ENCODE peak calls at places on chromosomes 4 and X, in four cellular contexts. T is WTC11, N is SK-N-SH, U is H1. M is an unnamed sample.

GRCh38 chrX:65300104-65300809 is 234.3 kb downstream of the LAS1L start:
- DNase-seq in T (peak), U (peak), N (no peak), M (no peak)

GRCh38 chr4:170079981-170080380 is 9.8 kb downstream of the AADAT start:
- DNase-seq in U (no peak), N (no peak), T (no peak), M (no peak)

GRCh38 chrX:134670241-134670811 is 12.1 kb upstream of the PLAC1 start:
- DNase-seq in N (no peak), T (no peak), U (peak), M (no peak)

GRCh38 chr4:137106733-137107132 is 425.6 kb downstream of the PCDH18 start:
- DNase-seq in T (no peak), N (no peak), U (no peak), M (no peak)

GRCh38 chr4:38154681-38155588 is 194.7 kb downstream of the PTTG2 start:
- DNase-seq in N (no peak), T (no peak), U (no peak), M (no peak)

GRCh38 chrX:138756234-138756633 is 44.7 kb upstream of the FGF13 start:
- DNase-seq in U (peak), T (peak), N (no peak), M (peak)

GRCh38 chr4:52825311-52826090 is 36.6 kb upstream of the RASL11B start:
- DNase-seq in N (no peak), U (no peak), T (no peak), M (no peak)

GRCh38 chrX:153582896-153583295 is 16.0 kb downstream of the CCNQ start:
- DNase-seq in T (no peak), U (no peak), N (peak), M (peak)

GRCh38 chrX:47644557-47645091 is 5.7 kb downstream of the ELK1 start:
- DNase-seq in T (peak), U (no peak), N (peak), M (peak)

GRCh38 chr4:180909279-180909678 is 1333.9 kb upstream of the TENM3 start:
- DNase-seq in N (no peak), U (peak), T (peak), M (no peak)

GRCh38 chr4:173138636-173139035 is 30.0 kb upstream of the GALNT7 start:
- DNase-seq in T (no peak), N (no peak), U (no peak), M (no peak)

GRCh38 chr4:32061916-32062315 is 1341.7 kb downstream of the PCDH7 start:
- DNase-seq in T (no peak), N (no peak), U (no peak), M (no peak)

GRCh38 chr4:155491336-155492131 is 114.8 kb upstream of the MAP9 start:
- DNase-seq in N (no peak), T (no peak), U (no peak), M (no peak)

GRCh38 chr4:15149842-15150592 is 147.7 kb downstream of the CPEB2 start:
- DNase-seq in U (no peak), T (peak), N (peak), M (peak)

GRCh38 chrX:124232523-124233201 is 99.8 kb upstream of the TEX13D start:
- DNase-seq in T (no peak), N (no peak), U (no peak), M (no peak)

GRCh38 chrX:118655561-118656246 is 71.7 kb upstream of the IL13RA1 start:
- DNase-seq in N (no peak), T (no peak), U (no peak), M (no peak)

GRCh38 chr4:38128478-38129451 is 168.6 kb downstream of the PTTG2 start:
- DNase-seq in T (peak), U (peak), N (no peak), M (no peak)

GRCh38 chr4:14415146-14415545 is 587.1 kb upstream of the CPEB2 start:
- DNase-seq in T (no peak), N (no peak), U (no peak), M (no peak)

GRCh38 chr4:65559270-65559669 is 111.0 kb downstream of the EPHA5 start:
- DNase-seq in T (peak), N (no peak), U (no peak), M (no peak)

GRCh38 chr4:138898282-138898681 is 117.3 kb upstream of the NOCT start:
- DNase-seq in N (no peak), U (no peak), T (no peak), M (no peak)

GRCh38 chr4:140061194-140061593 is 92.8 kb downstream of the MAML3 start:
- DNase-seq in U (no peak), T (no peak), N (no peak), M (no peak)

GRCh38 chr4:88949605-88950004 is 107.4 kb downstream of the FAM13A start:
- DNase-seq in N (no peak), T (no peak), U (no peak), M (no peak)

GRCh38 chr4:89397464-89397863 is 89.9 kb upstream of the GPRIN3 start:
- DNase-seq in U (no peak), N (no peak), T (no peak), M (no peak)

GRCh38 chr4:16667464-16667863 is 231.0 kb downstream of the LDB2 start:
- DNase-seq in U (no peak), N (no peak), T (no peak), M (no peak)

GRCh38 chr4:78031457-78031856 is 25.7 kb upstream of the FRAS1 start:
- DNase-seq in N (no peak), U (no peak), T (no peak), M (no peak)

GRCh38 chrX:39821011-39821708 is 276.6 kb downstream of the BCOR start:
- DNase-seq in T (peak), N (peak), U (no peak), M (no peak)

GRCh38 chrX:103215768-103216085 is 819 bp downstream of the BEX4 start:
- DNase-seq in N (peak), T (no peak), U (no peak), M (no peak)

GRCh38 chr4:40347472-40347871 is 12.3 kb downstream of the CHRNA9 start:
- DNase-seq in N (no peak), T (no peak), U (no peak), M (no peak)

GRCh38 chr4:40354158-40354557 is 19.0 kb downstream of the CHRNA9 start:
- DNase-seq in T (no peak), U (no peak), N (no peak), M (no peak)

GRCh38 chr4:40350627-40351227 is 15.6 kb downstream of the CHRNA9 start:
- DNase-seq in T (no peak), N (no peak), U (no peak), M (no peak)

GRCh38 chr4:40348000-40348399 is 12.9 kb downstream of the CHRNA9 start:
- DNase-seq in T (no peak), N (no peak), U (no peak), M (no peak)

DNA sequence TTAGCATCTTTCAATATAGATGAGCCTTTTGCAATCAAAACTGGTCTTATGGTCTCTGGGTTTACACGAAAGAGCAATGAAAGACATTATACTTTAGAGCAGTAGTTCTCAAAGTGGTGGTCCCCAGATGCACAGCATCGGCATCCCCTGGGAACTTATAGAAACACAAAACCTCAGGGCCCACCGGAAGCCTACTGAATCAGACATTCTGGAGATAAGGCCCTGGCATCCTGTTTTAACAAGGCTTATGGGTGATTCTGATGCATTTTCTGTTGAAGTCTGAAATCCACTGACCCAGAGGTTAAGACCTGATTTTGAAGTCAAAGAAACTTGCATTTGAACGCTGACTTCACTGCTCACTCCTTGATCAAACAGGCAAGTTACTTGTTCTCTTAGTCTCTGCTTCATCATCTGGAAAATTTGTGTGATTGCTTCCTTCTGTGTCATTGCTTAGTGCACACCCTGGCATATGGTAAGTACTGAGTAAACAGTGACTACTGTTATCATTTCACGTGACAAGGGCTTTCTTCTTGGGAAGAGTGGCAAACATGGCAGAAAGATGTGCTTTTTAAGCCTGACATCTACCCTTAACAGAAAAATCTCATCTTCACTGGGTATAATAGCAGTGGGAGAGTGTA is 14.5 kb downstream of the CHRNA9 start:
- DNase-seq in N (no peak), T (no peak), U (no peak), M (no peak)
- TF ChIP-seq TEAD4 in N (no peak), T (no peak), U (no peak), M (no peak)

DNA sequence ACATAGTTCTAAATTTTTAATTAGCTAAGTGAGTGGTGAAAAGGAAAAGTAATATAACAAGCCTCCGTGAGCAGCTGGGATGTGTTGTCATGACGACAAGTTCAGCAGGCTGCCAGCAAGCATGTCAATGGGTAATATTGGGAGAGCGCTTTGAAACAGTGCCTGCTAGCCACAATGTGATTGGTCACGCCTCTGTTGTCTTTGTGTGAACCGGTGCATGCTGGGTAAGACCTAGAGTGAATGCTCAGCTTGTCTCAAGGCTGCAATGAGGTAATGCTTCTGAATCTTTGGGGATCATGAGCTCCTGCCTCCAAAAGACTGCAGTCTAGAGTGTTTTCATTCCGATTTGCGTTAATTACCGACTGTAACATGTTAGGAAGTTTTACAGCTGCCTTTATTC is 54.9 kb downstream of the STOX2 start:
- DNase-seq in U (no peak), T (peak), N (peak), M (peak)
- TF ChIP-seq TEAD4 in U (no peak), T (no peak), N (no peak), M (no peak)

GRCh38 chrX:150182176-150182575 is 180.9 kb upstream of the MAMLD1 start:
- DNase-seq in U (no peak), T (no peak), N (no peak), M (no peak)
- TF ChIP-seq TEAD4 in U (no peak), T (no peak), N (no peak), M (no peak)

DNA sequence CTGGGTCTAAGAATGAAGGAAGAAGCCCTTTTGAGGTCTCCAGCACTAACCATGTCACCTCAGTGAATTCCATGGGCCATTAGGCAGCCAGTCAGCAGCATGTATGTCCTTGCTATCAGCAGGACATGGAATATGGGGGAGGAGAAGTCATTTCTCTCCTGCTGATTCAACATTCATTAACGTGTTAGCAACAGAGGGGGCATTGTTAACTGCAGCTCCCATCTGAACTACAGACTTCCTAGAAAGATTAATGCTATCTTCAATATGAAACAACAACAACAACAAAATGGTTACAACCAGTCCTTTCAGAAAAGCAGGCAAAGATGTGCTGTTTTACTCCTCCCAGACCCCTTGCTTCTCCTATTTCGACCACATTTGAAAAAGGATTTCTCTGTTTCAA is 120.4 kb upstream of the SLC34A2 start:
- DNase-seq in N (no peak), T (no peak), U (no peak), M (no peak)
- TF ChIP-seq TEAD4 in N (no peak), T (no peak), U (no peak), M (no peak)

DNA sequence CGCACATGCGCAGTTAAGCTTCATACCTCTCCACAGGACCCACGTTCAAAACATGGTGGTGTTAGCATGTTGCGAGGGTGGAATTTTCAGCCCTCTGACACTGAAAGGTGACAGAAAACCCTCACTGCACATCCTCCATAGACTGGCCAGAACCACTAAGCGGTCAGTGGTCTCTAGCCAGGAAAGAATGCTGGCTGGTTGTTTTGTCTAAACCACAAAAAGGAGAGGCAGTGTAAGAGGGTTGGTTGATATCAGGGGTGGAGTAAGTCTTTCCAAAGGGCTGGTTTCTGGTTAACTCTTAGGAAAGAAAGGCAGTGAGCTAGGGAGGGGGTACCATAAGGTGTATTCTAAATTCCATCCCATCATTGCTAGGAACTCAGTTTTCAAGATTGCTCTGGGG is 58.3 kb downstream of the ANXA10 start:
- DNase-seq in U (no peak), N (no peak), T (no peak), M (no peak)
- TF ChIP-seq TEAD4 in U (no peak), N (no peak), T (no peak), M (no peak)

M was measured in K562.